ENCODE peak calls at places on chromosome 6, in four cellular contexts. A, Q, P and M are unnamed samples. For H3K9me3, the result is how much of the 10 kb centered on the place peaks cover.

GRCh38 chr6:109612268-109612667 is 78.7 kb downstream of the AK9 start:
- DNase-seq in A (no peak), Q (no peak), P (no peak), M (no peak)

GRCh38 chr6:132715204-132715603 is 1.3 kb upstream of the VNN1 start:
- DNase-seq in P (no peak), Q (peak), A (peak), M (peak)

GRCh38 chr6:85395746-85396145 is 54.1 kb upstream of the NT5E start:
- DNase-seq in A (no peak), P (no peak), Q (no peak), M (no peak)

GRCh38 chr6:82617648-82618047 is 254.0 kb downstream of the TPBG start:
- DNase-seq in P (no peak), A (no peak), Q (no peak), M (no peak)

GRCh38 chr6:137290601-137291261 is 71.5 kb upstream of the IFNGR1 start:
- DNase-seq in A (no peak), P (no peak), Q (no peak), M (no peak)

GRCh38 chr6:96721227-96721626 is 116.0 kb downstream of the GPR63 start:
- DNase-seq in A (no peak), P (no peak), Q (no peak), M (no peak)

GRCh38 chr6:129748212-129748900 is 38.4 kb upstream of the ARHGAP18 start:
- DNase-seq in P (peak), Q (peak), A (no peak), M (no peak)

GRCh38 chr6:140809694-140810101 is 1323.0 kb upstream of the GJE1 start:
- DNase-seq in Q (no peak), A (no peak), P (peak), M (no peak)

GRCh38 chr6:44254957-44255808 is 2.1 kb downstream of the SLC35B2 start:
- DNase-seq in Q (no peak), A (peak), P (no peak), M (no peak)

GRCh38 chr6:307874-308273 is 15.6 kb downstream of the DUSP22 start:
- DNase-seq in A (no peak), Q (no peak), P (no peak), M (no peak)

GRCh38 chr6:46652603-46653438 is at the start of the genes CYP39A1 and SLC25A27:
- DNase-seq in P (no peak), A (peak), Q (peak), M (peak)

GRCh38 chr6:30067460-30068139 is 602 bp downstream of the PPP1R11 start:
- DNase-seq in P (no peak), Q (no peak), A (no peak), M (peak)

GRCh38 chr6:45643136-45643535 is 265.4 kb upstream of the SUPT3H start:
- DNase-seq in A (no peak), Q (no peak), P (no peak), M (no peak)

GRCh38 chr6:26056583-26057350 is 30.5 kb upstream of the HFE start:
- DNase-seq in A (no peak), P (no peak), Q (peak), M (no peak)

GRCh38 chr6:27213544-27214125 is 33.9 kb upstream of the PRSS16 start:
- DNase-seq in A (peak), Q (no peak), P (no peak), M (no peak)

GRCh38 chr6:30322527-30323501 is 3.9 kb upstream of the TRIM39 start:
- DNase-seq in A (no peak), P (no peak), Q (no peak), M (no peak)

GRCh38 chr6:113437571-113437970 is 419.6 kb upstream of the MARCKS start:
- DNase-seq in Q (no peak), P (no peak), A (no peak), M (no peak)

GRCh38 chr6:159268511-159268910 is 99.3 kb downstream of the FNDC1 start:
- DNase-seq in P (no peak), A (no peak), Q (no peak), M (no peak)

GRCh38 chr6:473759-474453 is 82.4 kb downstream of the IRF4 start:
- DNase-seq in Q (no peak), P (no peak), A (no peak), M (peak)

GRCh38 chr6:149769676-149770075 is 20.1 kb downstream of the PCMT1 start:
- DNase-seq in P (no peak), A (no peak), Q (no peak), M (no peak)

GRCh38 chr6:7721654-7722053 is 4.2 kb upstream of the BMP6 start:
- DNase-seq in A (no peak), P (no peak), Q (peak), M (no peak)

GRCh38 chr6:130625825-130626500 is 201.2 kb upstream of the SMLR1 start:
- DNase-seq in Q (no peak), A (no peak), P (peak), M (no peak)

GRCh38 chr6:112934433-112935327 is 587.5 kb downstream of the RFPL4B start:
- DNase-seq in Q (no peak), P (no peak), A (no peak), M (no peak)

GRCh38 chr6:113645576-113645970 is 211.6 kb upstream of the MARCKS start:
- DNase-seq in A (no peak), Q (peak), P (no peak), M (no peak)

GRCh38 chr6:158018370-158018771 is 36.7 kb downstream of the SYNJ2 start:
- DNase-seq in A (no peak), Q (no peak), P (no peak), M (no peak)

GRCh38 chr6:107713214-107713962 is 110.7 kb downstream of the SCML4 start:
- DNase-seq in P (no peak), Q (no peak), A (no peak), M (no peak)

GRCh38 chr6:160328447-160328846 is 19.7 kb upstream of the SLC22A3 start:
- DNase-seq in Q (no peak), A (no peak), P (no peak), M (no peak)

GRCh38 chr6:11525468-11526155 is 11.9 kb upstream of the TMEM170B start:
- DNase-seq in A (no peak), Q (no peak), P (no peak), M (no peak)

GRCh38 chr6:7172605-7173185 is 64.9 kb downstream of the RREB1 start:
- DNase-seq in A (no peak), Q (no peak), P (no peak), M (no peak)

GRCh38 chr6:7749493-7749892 is 23.6 kb downstream of the BMP6 start:
- DNase-seq in Q (no peak), P (no peak), A (no peak), M (no peak)

GRCh38 chr6:66496659-66497058 is 789.6 kb upstream of the EYS start:
- DNase-seq in A (no peak), P (no peak), Q (peak), M (peak)

GRCh38 chr6:16811277-16811979 is 50.2 kb upstream of the ATXN1 start:
- DNase-seq in Q (no peak), P (no peak), A (no peak), M (no peak)
- H3K9me3 ChIP-seq in Q (under half), P (under half), A (under half), M (under half)

GRCh38 chr6:93040375-93040774 is 379.0 kb downstream of the EPHA7 start:
- DNase-seq in A (no peak), Q (no peak), P (no peak), M (no peak)

GRCh38 chr6:93035756-93036155 is 383.6 kb downstream of the EPHA7 start:
- DNase-seq in P (no peak), Q (no peak), A (no peak), M (no peak)

GRCh38 chr6:93036835-93037234 is 382.5 kb downstream of the EPHA7 start:
- DNase-seq in A (no peak), Q (peak), P (no peak), M (no peak)
- TF ChIP-seq SUZ12 in A (no peak), Q (no peak), P (no peak), M (no peak)

DNA sequence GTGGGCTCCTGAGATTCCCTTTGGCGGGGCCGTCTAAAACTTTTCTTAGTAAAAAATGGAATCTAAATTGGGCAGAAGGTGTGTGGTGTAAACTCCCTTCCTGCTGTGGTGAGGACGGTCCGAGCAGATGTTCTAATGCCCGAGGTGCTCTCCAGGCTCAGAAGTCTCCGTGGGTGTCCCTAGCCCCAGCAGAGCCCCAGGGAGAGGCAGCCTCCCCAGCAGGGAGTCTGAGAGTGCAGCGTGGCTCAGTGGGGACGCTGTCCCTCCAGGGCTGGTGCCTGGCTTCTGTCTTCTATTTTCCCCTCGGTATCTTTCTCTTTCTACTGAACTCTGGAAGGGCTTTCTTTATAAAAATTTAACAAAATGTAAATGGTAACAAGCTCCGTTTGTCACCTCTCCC is 208.2 kb downstream of the SMOC2 start:
- DNase-seq in A (no peak), P (no peak), Q (no peak), M (no peak)
- H3K9me3 ChIP-seq in A (under half), P (under half), Q (under half), M (under half)

DNA sequence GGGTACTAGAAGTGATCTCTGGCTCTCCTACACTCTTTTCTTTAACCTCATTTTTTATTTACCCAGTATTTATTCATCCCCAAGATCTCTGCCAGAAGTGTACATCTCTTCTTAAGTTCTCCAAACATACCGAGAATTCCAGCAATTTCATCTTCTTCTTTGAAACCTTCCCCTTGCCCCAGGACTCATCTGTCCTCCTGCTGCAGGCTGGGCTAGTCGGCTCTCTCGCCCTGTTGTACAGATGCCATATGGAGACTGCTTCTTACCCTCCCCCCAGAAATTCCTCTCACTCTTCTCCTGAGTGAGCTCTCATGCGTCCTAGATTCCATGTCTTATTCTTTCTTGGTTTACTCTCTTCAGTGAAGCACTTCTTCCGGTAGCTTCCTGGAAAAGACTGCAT is 21.9 kb upstream of the PNRC1 start:
- DNase-seq in P (no peak), A (no peak), Q (no peak), M (no peak)
- TF ChIP-seq SUZ12 in P (no peak), A (no peak), Q (no peak), M (no peak)

GRCh38 chr6:23413327-23414203 is 712.5 kb upstream of the NRSN1 start:
- DNase-seq in A (no peak), P (no peak), Q (no peak), M (no peak)
- H3K9me3 ChIP-seq in A (under half), P (under half), Q (under half), M (under half)